ENCODE peak calls at places on chromosomes 11 and 22, in five cellular contexts. N is A673; S is CD4-positive, alpha-beta memory T cell; U is lower lobe of right lung; H is naive thymus-derived CD4-positive, alpha-beta T cell. A is an unnamed sample. For H3K36me3 and H3K27me3, the result is how much of the 10 kb centered on the place peaks cover.

GRCh38 chr22:41242396-41243117 is 1.8 kb upstream of the CHADL start:
- DNase-seq in N (no peak), S (no peak), U (no peak), H (no peak), A (no peak)

GRCh38 chr11:6991227-6991626 is 28.9 kb downstream of the ZNF214 start:
- DNase-seq in N (no peak), S (no peak), U (no peak), H (no peak), A (no peak)

GRCh38 chr11:117794772-117795629 is 2.0 kb downstream of the DSCAML1 start:
- DNase-seq in N (no peak), S (no peak), U (no peak), H (no peak), A (no peak)

GRCh38 chr22:26536056-26536761 is 23.9 kb upstream of the TFIP11 start:
- DNase-seq in N (no peak), S (no peak), U (no peak), H (no peak), A (no peak)

GRCh38 chr11:104650234-104650633 is 248.0 kb downstream of the CASP12 start:
- DNase-seq in N (peak), S (no peak), U (no peak), H (no peak), A (no peak)

GRCh38 chr22:25159028-25159427 is 40.6 kb upstream of the CRYBB3 start:
- DNase-seq in N (peak), S (no peak), U (no peak), H (no peak), A (peak)

GRCh38 chr11:19039409-19039808 is 21.1 kb downstream of the MRGPRX2 start:
- DNase-seq in N (no peak), S (no peak), U (no peak), H (no peak), A (no peak)

GRCh38 chr11:17921620-17922473 is 91.0 kb downstream of the SERGEF start:
- DNase-seq in N (peak), S (no peak), U (no peak), H (no peak), A (peak)

GRCh38 chr22:50150161-50151129 is 20.1 kb upstream of the PANX2 start:
- DNase-seq in N (no peak), S (no peak), U (no peak), H (no peak), A (no peak)

GRCh38 chr11:94183886-94184264 is 55.2 kb downstream of the PANX1 start:
- DNase-seq in N (peak), S (no peak), U (peak), H (no peak), A (no peak)

GRCh38 chr11:106625566-106625965 is 392.7 kb downstream of the GUCY1A2 start:
- DNase-seq in N (peak), S (no peak), U (no peak), H (no peak), A (no peak)

GRCh38 chr11:26599421-26599820 is 27.4 kb upstream of the MUC15 start:
- DNase-seq in N (peak), S (no peak), U (no peak), H (no peak), A (no peak)

GRCh38 chr22:37330200-37331033 is 48.1 kb downstream of the CYTH4 start:
- DNase-seq in N (peak), S (peak), U (no peak), H (no peak), A (no peak)

GRCh38 chr11:32034149-32034548 is 56.7 kb upstream of the RCN1 start:
- DNase-seq in N (peak), S (no peak), U (no peak), H (no peak), A (no peak)

GRCh38 chr22:38927033-38927789 is 30.2 kb upstream of the APOBEC3A start:
- DNase-seq in N (peak), S (peak), U (peak), H (peak), A (peak)

DNA sequence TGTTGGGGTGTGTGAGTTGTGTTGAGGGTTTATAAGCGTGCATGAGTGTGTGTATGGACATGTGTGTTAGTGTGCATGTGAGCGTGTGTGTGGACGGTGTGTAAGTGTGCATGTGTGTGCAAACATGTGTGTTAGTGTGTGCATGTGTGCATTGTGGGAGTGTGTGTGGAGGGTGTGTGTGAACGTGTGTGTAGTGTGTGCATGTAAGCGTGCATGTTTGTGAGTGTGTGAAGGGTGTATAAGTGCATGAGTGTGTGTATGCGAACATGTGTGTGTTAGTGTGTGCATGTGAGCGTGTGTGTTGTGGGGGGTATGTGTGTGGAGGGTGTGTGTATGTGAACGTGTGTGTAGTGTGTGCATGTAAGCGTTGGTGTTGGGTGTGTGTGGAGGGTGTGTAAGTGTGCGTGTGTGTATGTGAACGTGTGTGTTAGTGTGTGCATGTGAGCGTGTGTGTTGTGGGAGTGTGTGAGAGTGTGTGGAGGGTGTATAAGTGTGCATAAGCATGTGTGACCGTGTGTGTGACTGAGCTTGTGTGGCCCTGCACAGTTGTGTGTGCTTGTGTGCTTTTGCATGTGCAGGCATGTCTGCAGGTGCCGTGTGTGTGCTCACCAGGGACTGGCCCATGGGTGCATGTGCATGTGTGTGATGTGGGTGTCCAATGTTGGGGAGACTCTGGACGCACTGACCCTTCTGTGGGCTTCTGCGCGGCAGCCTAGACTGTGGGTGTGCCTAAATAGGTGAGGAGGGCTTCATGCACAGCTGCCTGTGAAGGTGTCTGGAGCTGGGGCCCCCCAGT is 866.2 kb downstream of the TBC1D22A start:
- DNase-seq in N (no peak), S (no peak), U (no peak), H (no peak), A (no peak)
- H3K27ac ChIP-seq in N (no peak), S (no peak), U (no peak), H (no peak), A (no peak)

GRCh38 chr11:12329797-12330196 is 47.6 kb upstream of the PARVA start:
- DNase-seq in N (no peak), S (no peak), U (no peak), H (no peak), A (no peak)
- H3K36me3 ChIP-seq in N (under half), S (under half), U (under half), H (under half), A (under half)

GRCh38 chr11:119154178-119154577 is 5.3 kb downstream of the ABCG4 start:
- DNase-seq in N (no peak), S (no peak), U (no peak), H (no peak), A (no peak)

GRCh38 chr11:119152604-119153003 is 3.8 kb downstream of the ABCG4 start:
- DNase-seq in N (no peak), S (no peak), U (no peak), H (no peak), A (no peak)

GRCh38 chr11:119155733-119156492 is 7.1 kb downstream of the ABCG4 start:
- DNase-seq in N (no peak), S (no peak), U (no peak), H (no peak), A (no peak)

GRCh38 chr11:119152043-119152442 is 3.2 kb downstream of the ABCG4 start:
- DNase-seq in N (no peak), S (no peak), U (no peak), H (no peak), A (no peak)

DNA sequence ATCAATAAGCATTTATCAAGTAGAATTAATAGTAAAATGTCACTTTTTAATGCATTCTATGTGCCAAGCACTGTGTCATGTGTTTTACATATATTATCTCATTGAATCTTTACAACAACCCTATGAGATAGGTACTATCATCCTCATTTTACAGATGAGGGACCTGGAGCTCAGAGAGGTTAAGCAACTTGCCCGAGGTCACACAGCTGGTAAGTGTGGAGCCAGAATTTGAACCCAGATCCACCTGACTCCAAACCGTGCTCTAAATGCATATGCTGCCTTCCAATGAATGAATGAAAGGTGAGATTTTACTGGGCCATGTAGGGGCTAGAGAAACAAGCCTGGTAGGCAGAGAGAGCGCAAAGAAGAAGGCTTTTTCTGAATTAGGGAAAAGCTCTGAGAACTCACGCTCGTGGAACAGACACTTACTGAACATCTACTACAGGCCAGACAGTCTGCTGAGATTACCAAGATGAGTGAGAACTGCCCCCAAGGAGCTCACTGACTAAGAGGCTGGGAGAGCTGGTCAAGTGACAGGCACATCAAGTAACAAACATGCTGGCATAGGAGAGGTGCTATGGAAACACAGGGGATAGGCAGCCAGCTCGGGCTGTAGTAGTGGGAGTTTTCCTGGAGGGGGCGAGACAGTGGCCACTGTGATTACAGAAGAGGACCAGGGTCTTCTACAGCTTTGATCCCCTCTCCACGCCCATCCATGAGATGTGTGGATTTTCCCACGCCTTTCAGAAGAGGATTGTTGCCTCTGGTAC is 4.4 kb downstream of the ABCG4 start:
- DNase-seq in N (no peak), S (no peak), U (no peak), H (no peak), A (no peak)
- H3K27me3 ChIP-seq in N (under half), S (under half), U (under half), H (under half), A (under half)

DNA sequence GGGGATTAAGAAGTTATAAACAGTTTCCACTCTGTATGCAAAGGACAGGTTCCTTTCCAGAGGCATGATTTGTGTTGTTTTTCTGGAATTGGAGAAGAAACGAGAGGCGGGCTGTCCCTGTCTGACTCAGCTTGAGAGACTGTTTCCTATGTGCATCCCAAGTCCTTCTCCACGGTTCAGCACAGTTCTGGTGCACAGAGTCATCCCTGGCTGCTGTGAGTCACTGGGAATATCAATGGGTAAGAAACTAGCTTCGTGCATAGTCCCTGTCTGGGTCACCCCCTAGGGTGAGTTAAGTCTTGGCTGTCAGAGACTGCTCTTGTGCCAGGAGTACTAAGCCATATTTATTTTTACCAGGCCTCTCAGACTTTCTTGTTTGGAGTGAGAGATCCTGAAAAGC is 2.4 kb upstream of the LRP4 start:
- DNase-seq in N (peak), S (no peak), U (no peak), H (no peak), A (peak)
- H3K27ac ChIP-seq in N (no peak), S (no peak), U (peak), H (no peak), A (peak)

GRCh38 chr11:35179466-35180135 is 40.6 kb downstream of the CD44 start:
- DNase-seq in N (no peak), S (no peak), U (no peak), H (no peak), A (no peak)
- H3K36me3 ChIP-seq in N (under half), S (half or more), U (half or more), H (under half), A (under half)

DNA sequence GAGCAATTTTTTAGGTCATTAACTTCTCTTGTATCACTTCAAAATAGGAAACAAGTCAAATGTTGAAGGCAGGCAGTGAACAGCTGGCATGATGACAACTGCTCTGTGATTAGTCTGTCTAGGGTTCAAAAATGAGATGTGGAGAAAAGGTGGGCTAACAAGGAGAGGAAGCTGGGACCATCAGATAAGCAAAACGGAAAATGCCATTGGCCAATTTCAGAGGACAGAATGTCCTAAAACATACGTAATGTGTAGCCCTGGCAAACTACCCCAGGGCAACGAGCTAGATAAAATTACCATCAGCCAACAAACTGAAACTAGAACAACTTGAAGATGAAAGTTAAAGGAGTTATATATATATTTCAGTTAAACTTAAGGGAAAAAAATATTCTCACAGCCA is 93.2 kb downstream of the RELT start:
- DNase-seq in N (no peak), S (no peak), U (no peak), H (no peak), A (no peak)
- H3K27me3 ChIP-seq in N (under half), S (under half), U (under half), H (under half), A (under half)

DNA sequence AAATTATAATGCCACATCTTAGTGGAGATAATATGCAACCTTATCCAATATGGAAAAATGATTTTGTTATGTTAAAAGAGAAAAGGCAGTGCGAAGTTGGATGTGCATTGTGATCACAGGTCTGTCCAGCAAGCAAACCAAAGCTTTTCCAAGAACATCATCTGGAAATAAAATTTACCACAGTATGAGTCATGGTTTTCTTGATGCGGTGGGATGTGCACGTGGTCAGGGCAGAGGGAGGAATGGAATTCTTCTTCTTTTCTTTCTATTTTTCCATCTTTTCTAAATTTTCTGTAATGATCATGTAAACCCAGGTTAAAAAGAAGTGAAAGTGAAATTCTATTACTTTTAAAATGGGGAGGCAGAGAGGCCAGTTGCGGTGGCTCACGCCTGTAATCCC is 169.8 kb downstream of the C11orf91 start:
- DNase-seq in N (no peak), S (no peak), U (no peak), H (no peak), A (no peak)
- H3K27ac ChIP-seq in N (no peak), S (no peak), U (no peak), H (no peak), A (no peak)

DNA sequence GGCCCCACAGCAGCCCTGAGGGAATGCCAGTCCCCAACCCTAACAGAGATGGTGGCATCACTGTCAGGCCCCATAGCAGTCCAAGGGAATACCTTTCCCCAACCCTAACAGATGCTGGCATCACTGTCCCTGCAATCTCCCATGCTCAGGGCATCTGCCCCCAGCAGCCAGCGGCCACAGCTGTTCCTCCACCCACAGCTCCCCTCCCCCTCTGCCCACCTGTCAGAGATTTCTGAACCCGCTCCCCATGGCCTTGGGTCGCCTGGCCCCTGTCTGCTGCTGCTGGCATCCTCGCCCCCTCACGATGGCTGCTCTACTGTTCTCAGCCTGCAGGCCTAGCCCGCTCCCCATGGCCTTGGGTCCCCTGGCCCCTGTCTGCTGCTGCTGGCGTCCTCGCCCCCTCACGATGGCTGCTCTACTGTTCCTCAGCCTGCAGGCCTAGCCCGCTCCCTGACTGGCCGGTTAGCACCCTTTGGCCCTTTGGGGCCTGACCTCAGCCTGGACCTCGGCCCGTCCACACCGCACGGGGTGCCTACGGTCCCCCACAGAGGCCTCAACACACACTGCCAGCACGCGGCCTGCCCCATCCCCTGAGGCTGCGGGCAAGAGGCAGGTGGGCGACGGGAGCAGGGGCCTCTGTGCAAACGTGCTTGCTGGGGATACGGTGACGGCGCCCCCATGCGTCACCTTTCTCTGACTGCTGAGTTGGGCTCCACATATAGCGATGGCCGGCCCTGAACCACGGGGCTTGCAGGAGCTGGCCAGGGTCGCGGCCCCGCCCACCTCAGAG is 20.7 kb downstream of the CHID1 start:
- DNase-seq in N (no peak), S (no peak), U (no peak), H (no peak), A (no peak)
- H3K36me3 ChIP-seq in N (under half), S (under half), U (under half), H (under half), A (under half)